ENCODE peak calls at places on chromosomes 5 and 9, in seven cellular contexts. P, I, Y, C, U, G and J are unnamed samples.

GRCh38 chr5:143031781-143032724 is 261.9 kb downstream of the ARHGAP26 start:
- DNase-seq in P (no peak), I (no peak), Y (no peak), C (no peak), U (no peak), G (no peak), J (peak)

GRCh38 chr5:74612059-74612458 is 28.5 kb downstream of the ENC1 start:
- DNase-seq in P (no peak), I (no peak), Y (no peak), C (no peak), U (no peak), G (no peak), J (no peak)

GRCh38 chr5:90889325-90889600 is 330.7 kb downstream of the ADGRV1 start:
- DNase-seq in P (no peak), I (no peak), Y (no peak), C (no peak), U (no peak), G (no peak), J (no peak)

GRCh38 chr5:59712836-59713487 is 180.6 kb downstream of the PDE4D start:
- DNase-seq in P (no peak), I (no peak), Y (peak), C (no peak), U (no peak), G (peak), J (no peak)

GRCh38 chr9:124215956-124216355 is 41.8 kb upstream of the NEK6 start:
- DNase-seq in P (no peak), I (no peak), Y (no peak), C (no peak), U (no peak), G (no peak), J (no peak)

GRCh38 chr5:75720882-75721281 is 3.6 kb upstream of the POC5 start:
- DNase-seq in P (no peak), I (no peak), Y (no peak), C (no peak), U (no peak), G (no peak), J (no peak)

GRCh38 chr5:139635606-139636206 is 12.4 kb upstream of the CXXC5 start:
- DNase-seq in P (peak), I (no peak), Y (peak), C (peak), U (peak), G (peak), J (peak)

GRCh38 chr5:167900521-167900920 is 390.9 kb upstream of the WWC1 start:
- DNase-seq in P (no peak), I (no peak), Y (no peak), C (no peak), U (no peak), G (no peak), J (no peak)

GRCh38 chr5:162529886-162530285 is 462.3 kb downstream of the GABRG2 start:
- DNase-seq in P (no peak), I (no peak), Y (no peak), C (no peak), U (no peak), G (peak), J (no peak)

GRCh38 chr5:72234265-72234700 is 85.8 kb downstream of the MRPS27 start:
- DNase-seq in P (no peak), I (no peak), Y (peak), C (no peak), U (no peak), G (peak), J (peak)

GRCh38 chr9:109813310-109813709 is 33.3 kb downstream of the PALM2AKAP2 start:
- DNase-seq in P (no peak), I (no peak), Y (no peak), C (no peak), U (no peak), G (no peak), J (no peak)

GRCh38 chr5:172076783-172077244 is 70.4 kb upstream of the FBXW11 start:
- DNase-seq in P (peak), I (no peak), Y (peak), C (no peak), U (peak), G (peak), J (no peak)

GRCh38 chr5:179867476-179867875 is 8.9 kb upstream of the MRNIP start:
- DNase-seq in P (no peak), I (no peak), Y (no peak), C (no peak), U (peak), G (no peak), J (no peak)

GRCh38 chr9:1050125-1050895 is at the start of gene DMRT2:
- DNase-seq in P (peak), I (no peak), Y (peak), C (peak), U (peak), G (no peak), J (no peak)

GRCh38 chr5:118554241-118554640 is 434.1 kb downstream of the DTWD2 start:
- DNase-seq in P (no peak), I (no peak), Y (no peak), C (no peak), U (no peak), G (no peak), J (no peak)

GRCh38 chr9:21580636-21581353 is 98.7 kb upstream of the IFNE start:
- DNase-seq in P (no peak), I (no peak), Y (peak), C (no peak), U (no peak), G (no peak), J (peak)

GRCh38 chr5:162858770-162859169 is 578.6 kb upstream of the CCNG1 start:
- DNase-seq in P (no peak), I (no peak), Y (no peak), C (no peak), U (no peak), G (no peak), J (no peak)

GRCh38 chr9:35059438-35059837 is 13.0 kb downstream of the VCP start:
- DNase-seq in P (no peak), I (no peak), Y (no peak), C (no peak), U (no peak), G (no peak), J (no peak)

GRCh38 chr9:35907732-35908483 is 1.4 kb upstream of the SPAAR start:
- DNase-seq in P (no peak), I (no peak), Y (peak), C (peak), U (peak), G (no peak), J (peak)

GRCh38 chr5:909086-909485 is 16.4 kb downstream of the TRIP13 start:
- DNase-seq in P (no peak), I (no peak), Y (no peak), C (no peak), U (no peak), G (no peak), J (no peak)

GRCh38 chr5:136026636-136027035 is 2.2 kb upstream of the TGFBI start:
- DNase-seq in P (no peak), I (no peak), Y (no peak), C (no peak), U (no peak), G (no peak), J (no peak)

GRCh38 chr5:169910393-169910792 is 69.9 kb downstream of the INSYN2B start:
- DNase-seq in P (no peak), I (no peak), Y (no peak), C (no peak), U (no peak), G (no peak), J (peak)

GRCh38 chr5:173781432-173781825 is 106.7 kb upstream of the CPEB4 start:
- DNase-seq in P (no peak), I (no peak), Y (peak), C (no peak), U (no peak), G (no peak), J (peak)

GRCh38 chr5:98722188-98722587 is 51.3 kb upstream of the RGMB start:
- DNase-seq in P (no peak), I (no peak), Y (peak), C (no peak), U (no peak), G (peak), J (peak)

GRCh38 chr5:91312698-91313097 is 70.4 kb downstream of the ARRDC3 start:
- DNase-seq in P (no peak), I (no peak), Y (peak), C (no peak), U (no peak), G (no peak), J (no peak)

GRCh38 chr9:121440265-121440664 is 59.4 kb downstream of the GGTA1 start:
- DNase-seq in P (no peak), I (no peak), Y (peak), C (no peak), U (no peak), G (no peak), J (peak)

GRCh38 chr5:169385636-169386035 is 84.7 kb upstream of the SLIT3 start:
- DNase-seq in P (no peak), I (no peak), Y (no peak), C (no peak), U (no peak), G (no peak), J (no peak)

GRCh38 chr9:124779368-124780059 is 2.6 kb downstream of the OLFML2A start:
- DNase-seq in P (peak), I (no peak), Y (peak), C (no peak), U (peak), G (no peak), J (peak)

GRCh38 chr9:133968428-133968827 is 23.7 kb downstream of the VAV2 start:
- DNase-seq in P (no peak), I (no peak), Y (no peak), C (no peak), U (no peak), G (no peak), J (no peak)

GRCh38 chr5:78527054-78527884 is 121.3 kb downstream of the LHFPL2 start:
- DNase-seq in P (no peak), I (no peak), Y (peak), C (no peak), U (peak), G (peak), J (peak)

GRCh38 chr5:110224050-110224449 is 502.4 kb downstream of the TMEM232 start:
- DNase-seq in P (no peak), I (no peak), Y (no peak), C (no peak), U (no peak), G (no peak), J (no peak)

GRCh38 chr5:102583663-102584062 is 84.9 kb upstream of the SLCO6A1 start:
- DNase-seq in P (no peak), I (no peak), Y (peak), C (peak), U (no peak), G (peak), J (peak)

GRCh38 chr9:130072515-130073235 is 19.0 kb downstream of the GPR107 start:
- DNase-seq in P (no peak), I (no peak), Y (peak), C (no peak), U (no peak), G (no peak), J (peak)